ENCODE peak calls at places on chromosomes 12 and 14, in seven cellular contexts. T is GM10248; D is cardiac septum; A is fibroblast of gingiva; C is GM03348; V is EH; I is activated CD4-positive, CD25-positive, alpha-beta regulatory T cell. G is an unnamed sample.

GRCh38 chr14:90816686-90817436 is 631 bp upstream of the TTC7B start:
- DNase-seq in I (no peak), A (no peak), D (no peak), V (no peak), T (no peak), C (no peak), G (no peak)

GRCh38 chr12:63857771-63858670 is 13.5 kb downstream of the SRGAP1 start:
- DNase-seq in C (peak), T (no peak), I (no peak), D (no peak), A (peak), V (peak), G (no peak)

GRCh38 chr14:44149597-44149996 is 357.5 kb downstream of the FSCB start:
- DNase-seq in V (no peak), C (no peak), A (peak), D (no peak), T (no peak), I (no peak), G (no peak)

GRCh38 chr12:14612895-14613294 is 45.2 kb upstream of the PLBD1 start:
- DNase-seq in A (no peak), C (no peak), T (no peak), D (no peak), I (no peak), V (no peak), G (no peak)

GRCh38 chr12:131218291-131219172 is 264.8 kb downstream of the ADGRD1 start:
- DNase-seq in D (peak), A (no peak), I (no peak), T (no peak), V (no peak), C (no peak), G (no peak)

GRCh38 chr12:116408489-116409217 is 131.2 kb upstream of the MED13L start:
- DNase-seq in I (no peak), T (no peak), C (no peak), V (no peak), D (no peak), A (no peak), G (no peak)

GRCh38 chr12:57897296-57897974 is 43.9 kb upstream of the ATP23 start:
- DNase-seq in C (no peak), D (no peak), T (no peak), I (no peak), V (no peak), A (no peak), G (no peak)

GRCh38 chr12:93591137-93591868 is 18.8 kb downstream of the SOCS2 start:
- DNase-seq in I (peak), T (peak), D (peak), A (peak), C (peak), V (peak), G (no peak)

GRCh38 chr12:96219700-96220206 is 25.6 kb downstream of the ELK3 start:
- DNase-seq in T (no peak), I (no peak), V (peak), A (peak), D (no peak), C (peak), G (no peak)

GRCh38 chr12:119994892-119995658 is 6.0 kb downstream of the BICDL1 start:
- DNase-seq in D (no peak), A (no peak), V (no peak), T (no peak), C (no peak), I (no peak), G (no peak)

GRCh38 chr14:102942069-102942468 is 19.6 kb downstream of the AMN start:
- DNase-seq in I (no peak), D (no peak), A (no peak), T (no peak), C (no peak), V (no peak), G (no peak)

GRCh38 chr14:100487304-100487703 is 99.9 kb downstream of the BEGAIN start:
- DNase-seq in A (no peak), V (peak), D (no peak), I (no peak), C (no peak), T (no peak), G (no peak)

GRCh38 chr12:13189254-13189653 is 7.3 kb upstream of the EMP1 start:
- DNase-seq in I (no peak), D (no peak), C (no peak), T (no peak), A (no peak), V (no peak), G (no peak)

GRCh38 chr12:50581226-50582184 is 76.7 kb downstream of the DIP2B start:
- DNase-seq in D (no peak), C (peak), I (no peak), V (peak), T (no peak), A (no peak), G (no peak)

GRCh38 chr12:23722655-23723054 is 226.8 kb downstream of the SOX5 start:
- DNase-seq in D (no peak), V (no peak), C (no peak), T (no peak), A (no peak), I (no peak), G (no peak)

GRCh38 chr12:14479004-14479403 is 88.7 kb downstream of the PLBD1 start:
- DNase-seq in V (no peak), A (no peak), T (no peak), D (no peak), I (no peak), C (no peak), G (no peak)

GRCh38 chr14:64266206-64266605 is 28.0 kb downstream of the ESR2 start:
- DNase-seq in I (no peak), T (no peak), V (peak), D (no peak), A (peak), C (peak), G (no peak)

GRCh38 chr14:36967892-36968555 is 204.4 kb downstream of the SLC25A21 start:
- DNase-seq in T (no peak), A (no peak), D (no peak), V (no peak), C (no peak), I (no peak), G (no peak)

GRCh38 chr12:6418796-6419195 is 26.0 kb upstream of the CD27 start:
- DNase-seq in I (no peak), A (no peak), D (no peak), C (no peak), V (no peak), T (no peak), G (no peak)

GRCh38 chr12:107558816-107559382 is 126.7 kb upstream of the PWP1 start:
- DNase-seq in C (no peak), A (no peak), V (no peak), T (no peak), D (no peak), I (no peak), G (no peak)

GRCh38 chr12:127393896-127394295 is 873.1 kb upstream of the TMEM132C start:
- DNase-seq in I (no peak), C (peak), V (peak), D (no peak), A (peak), T (no peak), G (no peak)

GRCh38 chr14:52313903-52314481 is at the start of gene PTGER2:
- DNase-seq in V (peak), T (peak), I (peak), C (peak), A (peak), D (peak), G (peak)

GRCh38 chr14:79585845-79586244 is 625.5 kb downstream of the DIO2 start:
- DNase-seq in D (no peak), A (peak), C (peak), I (no peak), T (no peak), V (peak), G (no peak)

GRCh38 chr12:14418526-14418925 is 53.0 kb downstream of the ATF7IP start:
- DNase-seq in T (no peak), I (no peak), V (peak), A (peak), C (peak), D (no peak), G (no peak)

GRCh38 chr12:7907009-7907408 is 29.0 kb downstream of the SLC2A3 start:
- DNase-seq in I (no peak), T (peak), D (no peak), V (peak), A (no peak), C (peak), G (no peak)

GRCh38 chr12:93200291-93200917 is 177.3 kb upstream of the NUDT4 start:
- DNase-seq in I (no peak), C (no peak), D (no peak), A (no peak), T (peak), V (peak), G (no peak)

GRCh38 chr12:10612954-10613333 is 465 bp downstream of the MAGOHB start:
- DNase-seq in I (no peak), V (no peak), D (no peak), A (no peak), T (no peak), C (no peak), G (no peak)